ENCODE peak calls at places on chromosomes 6 and 20, in four cellular contexts. S is astrocyte of the spinal cord, O is heart left ventricle, E is WERI-Rb-1. F is an unnamed sample.

GRCh38 chr6:4808396-4808795 is 32.2 kb downstream of the CDYL start:
- DNase-seq in S (no peak), O (no peak), E (no peak), F (no peak)

GRCh38 chr6:47135772-47136171 is 93.6 kb upstream of the ADGRF1 start:
- DNase-seq in S (peak; percentile 91), O (no peak), E (no peak), F (peak; percentile 98)

GRCh38 chr6:71012871-71013456 is 56.1 kb upstream of the B3GAT2 start:
- DNase-seq in S (peak; percentile 49), O (no peak), E (no peak), F (peak; percentile 63)

GRCh38 chr20:22909436-22909835 is 125.7 kb upstream of the SSTR4 start:
- DNase-seq in S (no peak), O (no peak), E (no peak), F (no peak)

GRCh38 chr20:53870426-53871199 is 199.8 kb downstream of the BCAS1 start:
- DNase-seq in S (no peak), O (no peak), E (no peak), F (no peak)

GRCh38 chr6:48140221-48140620 is 29.2 kb upstream of the PTCHD4 start:
- DNase-seq in S (no peak), O (no peak), E (no peak), F (no peak)

GRCh38 chr6:20211037-20211940 is 980 bp downstream of the MBOAT1 start:
- DNase-seq in S (peak; percentile 52), O (no peak), E (no peak), F (no peak)

GRCh38 chr20:48096957-48097890 is 311.9 kb upstream of the SULF2 start:
- DNase-seq in S (no peak), O (no peak), E (no peak), F (no peak)

GRCh38 chr6:109304284-109305015 is 77.8 kb downstream of the CD164 start:
- DNase-seq in S (no peak), O (no peak), E (peak; percentile 27), F (no peak)

GRCh38 chr6:5570641-5571040 is 309.3 kb downstream of the FARS2 start:
- DNase-seq in S (no peak), O (no peak), E (no peak), F (no peak)

GRCh38 chr6:15246217-15247211 is 645 bp downstream of the JARID2 start:
- DNase-seq in S (peak; percentile 35), O (no peak), E (peak; percentile 47), F (peak; percentile 47)

GRCh38 chr6:131216277-131216676 is 81.0 kb downstream of the AKAP7 start:
- DNase-seq in S (no peak), O (no peak), E (no peak), F (peak; percentile 7)

DNA sequence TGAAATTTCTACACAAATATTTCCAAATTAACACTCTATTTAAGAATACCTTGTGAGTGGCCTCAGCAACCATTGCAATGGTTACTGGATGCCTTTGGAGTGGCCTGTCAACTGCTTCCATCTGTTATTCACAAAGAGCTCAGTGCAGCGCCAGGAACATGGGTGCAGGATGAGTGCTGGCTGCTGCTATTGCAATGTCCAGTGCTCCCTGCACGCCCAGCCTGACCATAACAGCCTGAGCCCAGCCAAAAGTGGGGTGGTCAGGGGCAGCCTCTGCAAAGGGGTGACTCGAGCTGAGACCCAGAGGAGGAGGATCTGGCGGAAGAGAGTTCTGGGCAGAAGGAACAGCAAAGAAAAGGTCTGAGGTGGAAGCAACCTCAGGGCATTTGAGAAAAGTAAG is 18.4 kb downstream of the CASS4 start:
- DNase-seq in S (no peak), O (no peak), E (no peak), F (no peak)
- TF ChIP-seq CTCF in S (no peak), O (no peak), E (no peak), F (no peak)

DNA sequence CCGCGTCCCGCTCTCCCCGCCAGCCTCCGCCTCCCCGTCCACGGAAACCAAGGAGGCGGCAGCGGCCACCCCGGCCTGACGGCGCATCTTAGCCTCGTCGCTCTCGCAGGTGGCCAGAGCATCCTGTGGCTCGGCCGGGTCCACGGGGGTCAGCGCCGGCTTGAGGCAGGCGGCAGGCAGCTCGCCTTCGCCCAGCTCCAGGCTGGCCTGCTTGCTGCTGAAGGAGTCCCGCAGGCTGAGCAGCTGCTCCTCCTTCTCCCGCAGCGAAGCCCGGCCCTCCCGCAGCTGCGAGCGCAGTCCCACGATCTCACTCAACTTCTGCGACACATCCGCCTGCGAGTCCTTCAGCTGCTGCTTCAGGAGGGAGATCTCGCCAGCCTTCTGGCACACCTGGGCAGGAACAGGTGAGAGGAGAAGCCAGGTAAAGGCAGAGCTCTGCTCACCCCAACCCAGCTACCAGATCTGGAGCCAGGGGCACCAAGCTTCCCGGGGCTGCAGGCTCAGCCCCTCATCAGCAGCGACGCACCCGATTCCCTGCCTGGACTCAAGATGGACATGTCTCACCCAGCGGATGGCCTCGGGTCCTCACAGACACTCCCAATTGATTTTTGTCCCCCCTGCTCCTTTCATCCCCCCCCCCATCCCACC is 5.2 kb upstream of the FASTKD5 start:
- DNase-seq in S (no peak), O (no peak), E (no peak), F (no peak)
- H3K4me3 ChIP-seq in S (no peak overlapping the region), O (peak overlapping the region; percentile 35), E (no peak overlapping the region), F (no peak overlapping the region)

GRCh38 chr6:160028487-160029275 is 59.8 kb downstream of the IGF2R start:
- DNase-seq in S (no peak), O (no peak), E (no peak), F (no peak)
- TF ChIP-seq CTCF in S (no peak), O (no peak), E (no peak), F (peak; percentile 2)

DNA sequence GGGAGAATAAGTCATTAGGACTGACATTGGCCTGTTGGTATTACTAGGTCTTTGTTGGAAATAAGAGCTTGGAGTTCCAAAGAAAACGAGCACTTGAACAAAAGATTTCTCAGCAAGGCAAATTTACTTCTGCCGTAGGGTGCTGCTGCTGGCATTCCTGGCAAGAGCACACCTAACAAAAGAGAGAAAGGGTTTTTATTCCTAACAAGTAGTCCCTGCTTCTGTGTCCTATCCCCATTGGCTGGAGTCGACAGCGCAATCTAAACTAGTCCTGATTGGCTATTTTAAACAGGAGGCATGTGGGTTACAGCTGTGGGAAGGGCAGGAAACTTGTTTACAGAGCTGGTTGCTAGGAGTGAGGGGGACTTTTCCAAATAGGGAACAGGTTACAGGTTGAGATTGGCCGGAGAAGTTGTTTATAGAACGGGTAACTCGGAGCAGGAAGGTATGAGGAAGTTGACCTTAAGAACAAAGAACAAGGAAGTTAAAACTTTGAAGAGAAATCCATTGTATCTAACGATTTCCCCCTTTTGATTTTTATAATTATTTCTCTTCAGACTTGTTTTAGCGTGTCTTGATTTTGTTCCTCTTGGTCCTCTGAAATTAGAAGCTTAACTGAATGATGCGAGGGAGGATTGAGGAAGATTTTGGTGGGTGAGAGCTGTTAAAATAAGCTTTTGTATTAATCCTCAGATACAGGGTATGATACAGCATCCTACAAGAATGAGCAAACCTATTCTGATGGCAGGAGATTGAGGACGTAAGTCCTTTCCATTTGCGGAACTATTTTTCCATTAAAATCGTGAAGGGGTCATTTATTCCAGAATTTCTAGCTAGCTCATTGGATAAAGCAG is 3.4 kb upstream of the ZNFX1 start:
- DNase-seq in S (no peak), O (no peak), E (no peak), F (no peak)
- H3K4me3 ChIP-seq in S (peak overlapping the region; percentile 97), O (no peak overlapping the region), E (no peak overlapping the region), F (peak overlapping the region; percentile 98)